ENCODE peak calls at places on chromosome 13, in seven cellular contexts. B is GM23248; D is heart left ventricle; W is CD8-positive, alpha-beta T cell; H is colonic mucosa; J is A673; K is tibial nerve. Q is an unnamed sample. For H3K4me1, the result is how much of the 10 kb centered on the place peaks cover.

GRCh38 chr13:27997904-27998522 is 9.5 kb upstream of the URAD start:
- DNase-seq in B (peak), D (peak), W (no peak), H (peak), J (peak), K (no peak), Q (peak)

GRCh38 chr13:100130930-100131511 is 42.1 kb downstream of the PCCA start:
- DNase-seq in B (peak), D (no peak), W (no peak), H (no peak), J (no peak), K (no peak), Q (no peak)

GRCh38 chr13:90055760-90056159 is 1291.7 kb upstream of the MIR17HG start:
- DNase-seq in B (no peak), D (no peak), W (no peak), H (no peak), J (no peak), K (no peak), Q (no peak)

GRCh38 chr13:19596960-19597361 is 35.6 kb upstream of the TPTE2 start:
- DNase-seq in B (peak), D (no peak), W (no peak), H (no peak), J (no peak), K (no peak), Q (no peak)

GRCh38 chr13:109794095-109794494 is 7.7 kb upstream of the IRS2 start:
- DNase-seq in B (no peak), D (no peak), W (no peak), H (no peak), J (no peak), K (no peak), Q (no peak)

GRCh38 chr13:48505597-48506091 is 27.2 kb downstream of the RCBTB2 start:
- DNase-seq in B (peak), D (peak), W (peak), H (no peak), J (no peak), K (no peak), Q (peak)

GRCh38 chr13:99805361-99805760 is 166.2 kb downstream of the ZIC5 start:
- DNase-seq in B (no peak), D (no peak), W (no peak), H (no peak), J (no peak), K (no peak), Q (no peak)

GRCh38 chr13:21395953-21396352 is 63.1 kb downstream of the ZDHHC20 start:
- DNase-seq in B (no peak), D (no peak), W (no peak), H (no peak), J (no peak), K (no peak), Q (no peak)

GRCh38 chr13:90800082-90800746 is 547.3 kb upstream of the MIR17HG start:
- DNase-seq in B (no peak), D (peak), W (no peak), H (peak), J (peak), K (peak), Q (no peak)

GRCh38 chr13:79011179-79011578 is 352.2 kb upstream of the OBI1 start:
- DNase-seq in B (no peak), D (no peak), W (no peak), H (no peak), J (no peak), K (no peak), Q (no peak)

GRCh38 chr13:35917252-35917941 is 213.8 kb downstream of the DCLK1 start:
- DNase-seq in B (no peak), D (no peak), W (no peak), H (no peak), J (peak), K (no peak), Q (no peak)

GRCh38 chr13:112984954-112985802 is 16.2 kb downstream of the MCF2L start:
- DNase-seq in B (no peak), D (no peak), W (no peak), H (peak), J (no peak), K (no peak), Q (no peak)

GRCh38 chr13:35475131-35475959 is 1.1 kb downstream of the MAB21L1 start:
- DNase-seq in B (peak), D (peak), W (no peak), H (peak), J (peak), K (peak), Q (peak)

GRCh38 chr13:31221057-31221456 is 21.3 kb downstream of the B3GLCT start:
- DNase-seq in B (no peak), D (peak), W (no peak), H (no peak), J (no peak), K (no peak), Q (no peak)

GRCh38 chr13:98547455-98547854 is 29.5 kb downstream of the STK24 start:
- DNase-seq in B (no peak), D (no peak), W (no peak), H (no peak), J (no peak), K (no peak), Q (no peak)

GRCh38 chr13:99601535-99601934 is 100.3 kb downstream of the TM9SF2 start:
- DNase-seq in B (no peak), D (no peak), W (no peak), H (no peak), J (no peak), K (no peak), Q (no peak)

GRCh38 chr13:36454962-36455361 is 22.7 kb downstream of the CCNA1 start:
- DNase-seq in B (no peak), D (no peak), W (no peak), H (no peak), J (peak), K (no peak), Q (no peak)

GRCh38 chr13:75308222-75308621 is 173.7 kb downstream of the TBC1D4 start:
- DNase-seq in B (no peak), D (no peak), W (no peak), H (no peak), J (no peak), K (no peak), Q (no peak)

GRCh38 chr13:101493541-101493940 is 41.1 kb downstream of the ITGBL1 start:
- DNase-seq in B (no peak), D (no peak), W (no peak), H (no peak), J (no peak), K (no peak), Q (no peak)

GRCh38 chr13:101492251-101492910 is 39.9 kb downstream of the ITGBL1 start:
- DNase-seq in B (peak), D (no peak), W (no peak), H (no peak), J (no peak), K (no peak), Q (peak)

GRCh38 chr13:101488734-101489133 is 36.3 kb downstream of the ITGBL1 start:
- DNase-seq in B (no peak), D (no peak), W (no peak), H (no peak), J (no peak), K (no peak), Q (no peak)

GRCh38 chr13:101489635-101490034 is 37.2 kb downstream of the ITGBL1 start:
- DNase-seq in B (peak), D (no peak), W (no peak), H (no peak), J (no peak), K (no peak), Q (peak)

DNA sequence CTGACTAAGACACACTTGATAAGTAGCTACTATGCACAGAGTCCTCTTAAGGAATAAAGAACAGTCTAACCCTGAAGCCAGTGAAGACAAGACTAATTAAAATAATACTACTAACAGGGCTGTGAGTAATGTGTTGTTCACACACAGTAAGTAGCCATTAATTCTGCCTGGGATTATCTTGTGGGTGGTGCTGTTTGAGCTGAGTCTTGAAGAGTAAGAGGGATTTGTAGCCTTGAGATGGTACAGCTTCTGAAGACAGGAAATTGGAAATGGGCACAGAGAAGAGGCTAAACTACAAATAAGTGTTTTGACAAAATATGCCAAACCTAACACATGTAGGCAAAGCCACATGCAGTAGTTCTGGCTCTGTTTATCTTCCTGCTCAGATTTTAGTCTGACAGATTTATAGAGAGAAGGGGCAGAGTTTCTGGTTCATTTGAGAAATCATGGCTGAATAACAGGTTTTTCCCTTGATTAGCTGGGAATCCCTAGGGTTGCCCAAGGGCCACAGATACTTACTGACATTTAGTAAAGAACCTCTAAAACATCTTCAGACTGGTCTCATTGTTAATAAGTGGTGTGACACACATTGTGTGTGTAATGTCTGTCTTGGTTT is 38.0 kb downstream of the ITGBL1 start:
- DNase-seq in B (peak), D (no peak), W (no peak), H (no peak), J (peak), K (no peak), Q (no peak)
- H3K4me3 ChIP-seq in B (no peak), D (no peak), W (no peak), H (no peak), J (no peak), K (no peak), Q (no peak)

GRCh38 chr13:51154029-51154555 is 43.0 kb upstream of the C13orf42 start:
- DNase-seq in B (peak), D (no peak), W (no peak), H (no peak), J (peak), K (no peak), Q (peak)

GRCh38 chr13:51156666-51157065 is 45.6 kb upstream of the C13orf42 start:
- DNase-seq in B (no peak), D (no peak), W (no peak), H (no peak), J (no peak), K (no peak), Q (no peak)

GRCh38 chr13:51153527-51153926 is 42.5 kb upstream of the C13orf42 start:
- DNase-seq in B (no peak), D (no peak), W (no peak), H (no peak), J (no peak), K (no peak), Q (no peak)

GRCh38 chr13:51158365-51158764 is 47.3 kb upstream of the C13orf42 start:
- DNase-seq in B (no peak), D (no peak), W (no peak), H (no peak), J (no peak), K (no peak), Q (no peak)

GRCh38 chr13:51158923-51159322 is 47.8 kb upstream of the C13orf42 start:
- DNase-seq in B (peak), D (no peak), W (no peak), H (no peak), J (no peak), K (no peak), Q (no peak)
- H3K4me1 ChIP-seq in B (under half), D (under half), W (under half), H (under half), J (under half), K (under half), Q (under half)

GRCh38 chr13:46171223-46171622 is 10.8 kb downstream of the LCP1 start:
- DNase-seq in B (no peak), D (no peak), W (no peak), H (no peak), J (no peak), K (no peak), Q (no peak)
- H3K4me3 ChIP-seq in B (no peak), D (no peak), W (peak), H (no peak), J (no peak), K (no peak), Q (no peak)

GRCh38 chr13:41132512-41133152 is at the start of gene KBTBD6:
- DNase-seq in B (peak), D (peak), W (peak), H (peak), J (peak), K (peak), Q (peak)
- H3K4me1 ChIP-seq in B (under half), D (under half), W (under half), H (under half), J (under half), K (under half), Q (under half)

Q was measured in adipocyte.